ENCODE peak calls at places on chromosomes 5 and 9, in eight cellular contexts. T, B, H, C, E, Y, Q and R are unnamed samples.

GRCh38 chr9:134358026-134358967 is 32.0 kb downstream of the RXRA start:
- DNase-seq in E (no peak), T (no peak), Q (no peak), C (no peak), H (peak; percentile 87), Y (peak; percentile 66), B (no peak), R (no peak)

GRCh38 chr9:104256031-104256709 is 162.1 kb downstream of the SMC2 start:
- DNase-seq in H (no peak), Q (no peak), C (no peak), Y (peak; percentile 59), T (no peak), B (no peak), E (no peak), R (no peak)

GRCh38 chr5:149900390-149900789 is 44.2 kb downstream of the PDE6A start:
- DNase-seq in B (no peak), T (no peak), Q (no peak), E (no peak), Y (no peak), C (no peak), H (no peak), R (no peak)

GRCh38 chr9:77751341-77752091 is 103.4 kb upstream of the GNA14 start:
- DNase-seq in Q (no peak), C (no peak), H (no peak), E (no peak), T (peak; percentile 47), Y (peak; percentile 23), B (no peak), R (peak; percentile 20)

GRCh38 chr5:4879693-4880303 is 260.3 kb upstream of the ADAMTS16 start:
- DNase-seq in C (no peak), H (peak; percentile 92), B (peak; percentile 69), Y (peak; percentile 43), Q (no peak), T (peak; percentile 76), E (no peak), R (peak; percentile 81)

GRCh38 chr9:98326402-98327248 is 71.2 kb upstream of the TBC1D2 start:
- DNase-seq in T (peak; percentile 15), B (no peak), Y (no peak), E (no peak), Q (no peak), H (no peak), C (no peak), R (no peak)

GRCh38 chr9:36665921-36666429 is 93.3 kb downstream of the MELK start:
- DNase-seq in Y (no peak), B (no peak), E (no peak), H (no peak), C (no peak), Q (no peak), T (peak; percentile 54), R (no peak)

GRCh38 chr5:161783297-161783696 is 64.6 kb upstream of the GABRA1 start:
- DNase-seq in Q (no peak), E (no peak), Y (no peak), H (no peak), B (no peak), T (no peak), C (no peak), R (no peak)

GRCh38 chr5:99600952-99601351 is 672.1 kb upstream of the CHD1 start:
- DNase-seq in Q (no peak), Y (no peak), B (no peak), H (no peak), E (no peak), C (no peak), T (no peak), R (no peak)

GRCh38 chr5:16737173-16737572 is 120.4 kb upstream of the RETREG1 start:
- DNase-seq in Y (no peak), H (no peak), B (no peak), T (peak; percentile 29), C (no peak), Q (no peak), E (no peak), R (no peak)

GRCh38 chr5:115382989-115383388 is 86.5 kb upstream of the CCDC112 start:
- DNase-seq in B (no peak), H (no peak), Y (no peak), Q (no peak), E (no peak), T (no peak), C (no peak), R (no peak)

GRCh38 chr5:100900796-100901731 is 2.0 kb downstream of the ST8SIA4 start:
- DNase-seq in H (peak; percentile 79), Y (peak; percentile 53), E (no peak), Q (peak; percentile 88), B (peak; percentile 60), T (peak; percentile 97), C (peak; percentile 65), R (peak; percentile 31)

GRCh38 chr5:26761040-26761439 is 277.3 kb downstream of the CDH9 start:
- DNase-seq in E (no peak), T (no peak), H (no peak), Y (no peak), C (no peak), Q (no peak), B (no peak), R (no peak)

GRCh38 chr9:74036549-74037231 is 460.4 kb upstream of the RORB start:
- DNase-seq in E (no peak), H (no peak), B (no peak), Y (no peak), Q (no peak), C (no peak), T (no peak), R (no peak)

DNA sequence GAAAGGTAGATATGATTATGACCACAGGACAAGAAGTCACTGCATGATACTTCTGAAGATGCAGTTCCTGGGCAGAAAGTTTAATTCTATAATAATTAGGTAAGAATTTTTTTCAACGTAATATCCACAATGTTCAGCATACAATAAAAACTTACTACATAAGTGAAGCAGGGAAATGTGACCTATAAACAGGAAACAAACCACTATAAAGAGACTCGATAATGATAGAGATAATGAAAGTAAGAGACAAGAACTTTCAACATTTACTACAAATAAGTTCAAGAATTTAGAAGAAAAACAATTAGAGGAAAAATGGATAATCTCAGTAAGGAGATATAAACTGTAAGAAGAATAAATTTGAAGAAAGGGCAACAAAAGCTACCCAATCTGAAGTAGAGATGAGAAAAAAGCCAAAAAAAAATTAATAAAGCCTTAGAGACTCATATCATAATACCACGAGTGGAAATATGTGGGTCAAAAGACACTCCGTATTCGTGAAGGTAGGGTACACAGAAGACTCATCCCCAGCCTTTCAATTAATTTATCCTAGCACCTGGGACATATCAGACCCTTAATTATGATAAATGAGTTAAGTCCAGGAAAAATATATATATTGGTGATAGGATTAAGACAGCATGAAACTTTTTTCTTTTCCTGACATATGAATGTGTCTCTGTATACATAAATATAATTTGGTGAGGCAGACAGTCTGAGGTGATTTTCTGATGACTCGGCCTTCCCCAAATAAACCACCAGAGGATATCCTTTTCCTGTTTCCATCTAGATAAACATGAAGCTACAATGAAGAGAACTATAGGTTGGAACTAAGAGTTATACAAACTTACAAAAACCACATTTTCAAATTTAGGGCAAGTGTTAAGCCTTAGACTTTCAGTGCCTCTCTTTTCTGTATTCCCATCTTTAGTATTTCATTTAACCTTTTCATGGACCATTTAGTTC is 120.4 kb downstream of the RAPGEF6 start:
- DNase-seq in T (peak; percentile 38), E (no peak), C (no peak), H (no peak), Y (peak; percentile 44), Q (no peak), B (no peak), R (no peak)
- TF ChIP-seq CTCF in T (no peak), E (no peak), C (peak; percentile 47), H (no peak), Y (no peak), Q (no peak), B (no peak), R (no peak)

GRCh38 chr5:141878771-141879759 is 855 bp upstream of the PCDH1 start:
- DNase-seq in T (peak; percentile 92), Q (peak; percentile 92), Y (peak; percentile 90), H (peak; percentile 94), E (peak; percentile 76), C (peak; percentile 89), B (peak; percentile 90), R (peak; percentile 90)
- TF ChIP-seq CTCF in T (peak; percentile 98), Q (peak; percentile 94), Y (peak; percentile 98), H (peak; percentile 97), E (peak; percentile 85), C (peak; percentile 99), B (peak; percentile 97), R (peak; percentile 99)

DNA sequence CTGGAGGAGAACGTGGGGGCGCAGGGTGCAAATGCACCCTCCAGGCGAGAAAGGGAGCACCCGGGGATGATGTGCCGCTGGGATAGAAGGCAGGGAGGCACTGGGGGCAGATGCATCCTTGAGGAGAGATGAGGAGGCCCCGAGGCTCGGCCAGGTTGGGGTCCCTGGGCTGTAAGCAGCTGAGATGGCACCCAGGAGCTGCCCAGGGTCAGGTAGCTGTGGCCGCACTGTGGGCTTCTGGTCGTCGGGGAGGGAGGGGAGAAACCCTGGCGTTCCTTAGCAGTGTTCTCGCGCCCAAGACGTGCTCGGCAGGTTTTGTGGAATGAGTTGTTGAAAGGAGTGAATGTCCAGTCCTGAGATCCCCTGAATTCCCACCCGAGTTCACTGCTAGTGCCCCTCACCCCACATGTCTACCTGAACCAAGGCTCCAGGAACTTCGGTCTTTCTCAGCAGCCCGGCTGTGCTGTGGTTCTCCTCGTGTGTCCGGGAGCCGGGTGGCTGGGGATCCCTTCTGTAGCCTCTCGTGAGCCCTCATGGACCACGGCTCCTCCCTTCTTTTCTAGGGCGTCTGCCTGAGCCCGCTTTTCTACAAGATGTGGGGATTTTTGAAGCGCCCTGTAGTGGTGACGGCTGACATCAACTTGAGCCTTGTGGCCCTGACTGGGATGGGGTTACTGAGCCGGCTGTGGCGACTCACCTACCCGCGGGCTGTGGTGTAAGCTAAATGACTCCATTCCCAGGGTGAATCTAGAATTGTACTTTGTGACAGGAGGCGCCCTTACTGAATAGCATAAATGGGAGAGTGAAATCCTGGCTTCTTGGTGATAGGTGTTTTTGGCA is 1.1 kb downstream of the POMT1 start:
- DNase-seq in C (no peak), B (no peak), Q (no peak), E (no peak), H (no peak), T (peak; percentile 28), Y (peak; percentile 68), R (no peak)
- TF ChIP-seq CTCF in C (peak; percentile 12), B (no peak), Q (no peak), E (no peak), H (no peak), T (no peak), Y (no peak), R (no peak)

DNA sequence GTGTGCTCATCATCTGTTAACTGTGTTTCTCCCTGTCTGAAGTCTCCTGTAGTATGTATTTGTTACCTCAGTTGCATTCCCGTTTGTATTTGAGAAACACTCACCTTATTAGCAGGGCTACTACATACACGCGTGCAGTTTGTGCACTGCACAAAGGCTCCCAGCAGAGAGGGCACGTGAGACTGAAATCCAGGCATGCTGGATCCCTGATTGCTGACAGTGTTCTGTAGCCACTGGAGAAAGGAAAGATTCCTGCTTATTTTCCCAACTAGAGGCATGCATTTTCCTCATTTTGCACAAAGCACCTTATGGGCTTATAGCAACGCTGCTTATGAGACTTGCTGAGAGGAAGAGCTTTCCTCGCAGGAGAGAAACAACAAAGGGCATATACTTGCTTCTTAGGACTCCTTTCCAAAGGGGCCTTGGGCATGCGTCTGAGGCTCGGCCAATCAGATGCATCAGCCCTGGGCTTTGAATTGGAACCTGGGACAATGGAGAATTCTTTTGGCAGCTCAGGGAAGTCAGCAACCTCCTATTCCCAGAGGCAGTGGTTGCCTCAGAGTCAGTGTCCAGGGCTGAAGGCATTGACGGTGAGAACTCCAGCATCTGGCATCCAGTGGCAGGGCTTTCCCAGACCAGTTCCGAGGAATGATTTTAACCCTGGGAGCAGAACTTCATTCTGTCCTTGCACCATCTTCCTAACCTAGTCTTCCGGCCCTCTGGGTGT is 9.9 kb upstream of the MEGF10 start:
- DNase-seq in H (no peak), T (no peak), E (no peak), Y (no peak), C (no peak), B (no peak), Q (no peak), R (peak; percentile 16)
- TF ChIP-seq CTCF in H (no peak), T (no peak), E (no peak), Y (no peak), C (no peak), B (no peak), Q (no peak), R (no peak)

GRCh38 chr9:120109242-120109641 is 470.7 kb downstream of the CDK5RAP2 start:
- DNase-seq in C (no peak), H (no peak), Y (peak; percentile 1), T (peak; percentile 10), B (no peak), E (no peak), Q (no peak), R (peak; percentile 17)
- TF ChIP-seq CTCF in C (no peak), H (no peak), Y (peak; percentile 7), T (peak; percentile 11), B (no peak), E (no peak), Q (no peak), R (peak; percentile 50)